ENCODE peak calls at places on chromosomes 5 and 9, in eight cellular contexts. I, F, S, X, G, A, K and W are unnamed samples.

GRCh38 chr9:35490155-35490909 is 421 bp downstream of the RUSC2 start:
- DNase-seq in I (peak; percentile 48), F (peak; percentile 51), S (no peak), X (no peak), G (peak; percentile 29), A (no peak), K (no peak), W (peak; percentile 63)

GRCh38 chr5:163354685-163355084 is 82.7 kb upstream of the CCNG1 start:
- DNase-seq in I (no peak), F (no peak), S (no peak), X (no peak), G (no peak), A (no peak), K (no peak), W (no peak)

GRCh38 chr9:113511856-113512761 is 48.6 kb downstream of the RGS3 start:
- DNase-seq in I (no peak), F (no peak), S (peak; percentile 72), X (no peak), G (no peak), A (no peak), K (no peak), W (no peak)

GRCh38 chr9:98142925-98143481 is 24.0 kb upstream of the TRIM14 start:
- DNase-seq in I (no peak), F (no peak), S (no peak), X (peak; percentile 57), G (no peak), A (no peak), K (no peak), W (no peak)

GRCh38 chr9:8835291-8835690 is 1035.7 kb upstream of the DMAC1 start:
- DNase-seq in I (no peak), F (no peak), S (no peak), X (no peak), G (no peak), A (no peak), K (no peak), W (no peak)

GRCh38 chr5:113226337-113226736 is 208.5 kb downstream of the TSSK1B start:
- DNase-seq in I (no peak), F (no peak), S (no peak), X (no peak), G (no peak), A (no peak), K (no peak), W (no peak)

GRCh38 chr5:72622152-72622760 is 115.0 kb upstream of the ZNF366 start:
- DNase-seq in I (no peak), F (no peak), S (no peak), X (no peak), G (no peak), A (no peak), K (no peak), W (no peak)

GRCh38 chr5:132763369-132764036 is 13.5 kb downstream of the SEPTIN8 start:
- DNase-seq in I (no peak), F (no peak), S (no peak), X (no peak), G (no peak), A (no peak), K (peak; percentile 45), W (no peak)

GRCh38 chr9:112866662-112867274 is 23.9 kb downstream of the SLC46A2 start:
- DNase-seq in I (no peak), F (no peak), S (peak; percentile 52), X (peak; percentile 38), G (no peak), A (no peak), K (no peak), W (no peak)

GRCh38 chr5:151239237-151239861 is 13.6 kb upstream of the GM2A start:
- DNase-seq in I (peak; percentile 76), F (peak; percentile 64), S (peak; percentile 45), X (peak; percentile 82), G (peak; percentile 82), A (peak; percentile 91), K (no peak), W (peak; percentile 94)

GRCh38 chr9:133532937-133533668 is 1.4 kb upstream of the ADAMTSL2 start:
- DNase-seq in I (peak; percentile 70), F (peak; percentile 71), S (peak; percentile 26), X (no peak), G (peak; percentile 69), A (no peak), K (no peak), W (peak; percentile 76)

GRCh38 chr9:87270241-87271234 is 227.1 kb upstream of the DAPK1 start:
- DNase-seq in I (peak; percentile 23), F (no peak), S (peak; percentile 49), X (peak; percentile 68), G (peak; percentile 34), A (no peak), K (no peak), W (no peak)

GRCh38 chr9:87269296-87269695 is 228.4 kb upstream of the DAPK1 start:
- DNase-seq in I (no peak), F (no peak), S (no peak), X (no peak), G (no peak), A (no peak), K (no peak), W (no peak)

GRCh38 chr9:87267701-87268100 is 230.0 kb upstream of the DAPK1 start:
- DNase-seq in I (no peak), F (no peak), S (no peak), X (peak; percentile 88), G (no peak), A (no peak), K (no peak), W (peak; percentile 80)

GRCh38 chr9:87271696-87272477 is 225.8 kb upstream of the DAPK1 start:
- DNase-seq in I (no peak), F (no peak), S (no peak), X (no peak), G (no peak), A (no peak), K (no peak), W (no peak)

GRCh38 chr9:87269777-87270176 is 227.9 kb upstream of the DAPK1 start:
- DNase-seq in I (no peak), F (no peak), S (no peak), X (no peak), G (no peak), A (no peak), K (no peak), W (no peak)
- H3K4me1 ChIP-seq in I (peaks cover 10% of the 10 kb centered on the region), F (peaks cover 2% of the 10 kb centered on the region), S (peaks cover 16% of the 10 kb centered on the region), X (peaks cover 42% of the 10 kb centered on the region), G (no peaks in the 10 kb centered on the region), A (no peaks in the 10 kb centered on the region), K (no peaks in the 10 kb centered on the region), W (no peaks in the 10 kb centered on the region)

DNA sequence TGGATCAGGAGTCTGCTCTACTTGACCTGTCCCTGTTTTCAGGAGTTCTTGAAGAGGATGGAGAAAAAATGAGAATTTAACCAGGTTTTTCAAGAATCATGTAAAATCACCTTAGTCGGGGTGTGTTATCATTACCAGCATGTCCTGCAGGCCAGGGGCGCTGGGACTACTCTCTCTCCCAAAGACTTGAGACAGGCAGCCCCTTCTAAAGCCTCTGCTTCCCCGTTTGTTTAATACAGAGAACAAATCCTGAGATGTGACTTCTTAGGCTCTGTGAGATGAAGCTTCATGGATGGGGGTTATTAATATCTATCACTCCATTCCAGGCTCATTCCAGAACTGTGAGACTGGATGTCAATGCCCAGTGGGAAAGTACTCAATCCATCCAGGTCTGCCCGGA is 3.0 kb downstream of the PAX5 start:
- DNase-seq in I (no peak), F (no peak), S (no peak), X (no peak), G (no peak), A (no peak), K (no peak), W (no peak)
- H3K4me3 ChIP-seq in I (no peak overlapping the region), F (no peak overlapping the region), S (no peak overlapping the region), X (no peak overlapping the region), G (no peak overlapping the region), A (no peak overlapping the region), K (no peak overlapping the region), W (no peak overlapping the region)

GRCh38 chr9:22244141-22245011 is 202.2 kb upstream of the DMRTA1 start:
- DNase-seq in I (peak; percentile 41), F (peak; percentile 70), S (peak; percentile 63), X (no peak), G (no peak), A (no peak), K (no peak), W (no peak)
- H3K4me1 ChIP-seq in I (no peaks in the 10 kb centered on the region), F (no peaks in the 10 kb centered on the region), S (no peaks in the 10 kb centered on the region), X (no peaks in the 10 kb centered on the region), G (no peaks in the 10 kb centered on the region), A (no peaks in the 10 kb centered on the region), K (peaks cover 22% of the 10 kb centered on the region), W (no peaks in the 10 kb centered on the region)

GRCh38 chr9:91101598-91102168 is 260.0 kb downstream of the AUH start:
- DNase-seq in I (peak; percentile 18), F (no peak), S (no peak), X (no peak), G (no peak), A (no peak), K (no peak), W (no peak)
- H3K4me3 ChIP-seq in I (no peak overlapping the region), F (no peak overlapping the region), S (no peak overlapping the region), X (no peak overlapping the region), G (no peak overlapping the region), A (no peak overlapping the region), K (no peak overlapping the region), W (no peak overlapping the region)

GRCh38 chr9:33162721-33163311 is 4.3 kb downstream of the B4GALT1 start:
- DNase-seq in I (peak; percentile 59), F (peak; percentile 53), S (peak; percentile 62), X (peak; percentile 87), G (peak; percentile 39), A (no peak), K (no peak), W (no peak)
- H3K4me1 ChIP-seq in I (peaks cover 85% of the 10 kb centered on the region), F (peaks cover 75% of the 10 kb centered on the region), S (peaks cover 56% of the 10 kb centered on the region), X (peaks cover 69% of the 10 kb centered on the region), G (peaks cover 57% of the 10 kb centered on the region), A (peaks cover 68% of the 10 kb centered on the region), K (peaks cover 59% of the 10 kb centered on the region), W (peaks cover 31% of the 10 kb centered on the region)

GRCh38 chr5:131630963-131631350 is 4.1 kb downstream of the RAPGEF6 start:
- DNase-seq in I (no peak), F (no peak), S (no peak), X (no peak), G (no peak), A (no peak), K (no peak), W (no peak)
- H3K4me3 ChIP-seq in I (no peak overlapping the region), F (no peak overlapping the region), S (no peak overlapping the region), X (no peak overlapping the region), G (no peak overlapping the region), A (no peak overlapping the region), K (no peak overlapping the region), W (no peak overlapping the region)